ENCODE peak calls at places on chromosomes 4 and X, in four cellular contexts. H is Calu3, L is cardiac muscle cell, S is H1. Q is an unnamed sample.
A peak's percentile ranks its signal among the peaks of the same experiment; 100 is the strongest.

GRCh38 chr4:168995537-168996295 is 14.3 kb downstream of the CBR4 start:
- DNase-seq in L (no peak), S (no peak), H (no peak), Q (peak; percentile 42)

GRCh38 chr4:16024009-16024408 is 59.8 kb downstream of the PROM1 start:
- DNase-seq in S (no peak), L (no peak), H (no peak), Q (peak; percentile 24)

GRCh38 chrX:11499076-11500044 is 166.4 kb downstream of the ARHGAP6 start:
- DNase-seq in S (no peak), H (no peak), L (no peak), Q (peak; percentile 0)

GRCh38 chrX:18676470-18676869 is 4.6 kb upstream of the RS1 start:
- DNase-seq in L (peak; percentile 32), H (no peak), S (no peak), Q (peak; percentile 9)

GRCh38 chrX:15761564-15762191 is 23.6 kb downstream of the CA5B start:
- DNase-seq in L (peak; percentile 35), S (no peak), H (peak; percentile 8), Q (peak; percentile 14)

GRCh38 chr4:133268205-133268604 is 119.1 kb downstream of the PCDH10 start:
- DNase-seq in H (no peak), L (no peak), S (no peak), Q (no peak)

GRCh38 chrX:11197671-11198070 is 86.5 kb downstream of the HCCS start:
- DNase-seq in H (no peak), S (no peak), L (no peak), Q (no peak)

GRCh38 chr4:14844059-14844458 is 158.2 kb upstream of the CPEB2 start:
- DNase-seq in H (no peak), L (no peak), S (no peak), Q (peak; percentile 20)

GRCh38 chr4:169009281-169010124 is 552 bp downstream of the CBR4 start:
- DNase-seq in H (peak; percentile 35), S (no peak), L (peak; percentile 76), Q (peak; percentile 57)

GRCh38 chrX:13734278-13735172 is at the start of the genes OFD1 and TRAPPC2:
- DNase-seq in L (peak; percentile 98), H (peak; percentile 90), S (peak; percentile 82), Q (peak; percentile 94)

GRCh38 chr4:128357286-128357685 is 69.7 kb upstream of the PGRMC2 start:
- DNase-seq in L (no peak), H (no peak), S (no peak), Q (no peak)

GRCh38 chr4:17077105-17077504 is 178.7 kb upstream of the LDB2 start:
- DNase-seq in S (no peak), H (no peak), L (no peak), Q (no peak)

GRCh38 chrX:16160729-16161128 is 6.6 kb upstream of the MAGEB17 start:
- DNase-seq in L (no peak), S (no peak), H (peak; percentile 12), Q (peak; percentile 76)

GRCh38 chr4:110007217-110007616 is 94.5 kb downstream of the EGF start:
- DNase-seq in H (no peak), S (no peak), L (no peak), Q (no peak)

GRCh38 chr4:76772498-76773106 is 125.3 kb downstream of the SOWAHB start:
- DNase-seq in L (no peak), S (no peak), H (no peak), Q (peak; percentile 62)

GRCh38 chr4:172887959-172888358 is 280.7 kb upstream of the GALNT7 start:
- DNase-seq in S (no peak), H (no peak), L (no peak), Q (no peak)

GRCh38 chr4:172895699-172896098 is 272.9 kb upstream of the GALNT7 start:
- DNase-seq in H (no peak), L (no peak), S (no peak), Q (no peak)

GRCh38 chr4:172897046-172897445 is 271.6 kb upstream of the GALNT7 start:
- DNase-seq in L (no peak), H (no peak), S (no peak), Q (no peak)

DNA sequence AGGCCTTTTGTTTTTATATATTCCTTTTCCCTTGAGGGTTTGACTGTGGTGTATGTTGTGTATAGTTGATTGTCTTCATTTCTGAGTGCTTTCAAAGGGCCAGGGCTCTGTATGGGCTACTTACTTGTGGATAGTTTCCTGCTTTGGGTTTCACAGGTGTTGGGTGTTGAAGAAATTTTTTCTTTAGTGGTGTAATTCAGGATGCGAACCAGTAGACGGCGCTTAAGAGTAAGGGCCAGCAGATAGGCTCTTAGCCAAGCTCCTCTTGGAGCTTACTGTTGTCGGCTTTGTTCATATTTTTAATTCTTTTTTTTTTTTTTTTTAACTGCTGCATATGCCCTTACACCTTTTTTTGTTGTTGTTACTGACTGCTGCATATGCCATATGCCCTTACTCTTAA is 276.3 kb upstream of the GALNT7 start:
- DNase-seq in S (peak; percentile 17), L (no peak), H (peak; percentile 10), Q (peak; percentile 60)
- TF ChIP-seq CTCF in S (peak; percentile 75), L (peak; percentile 24), H (peak; percentile 32), Q (peak; percentile 74)

DNA sequence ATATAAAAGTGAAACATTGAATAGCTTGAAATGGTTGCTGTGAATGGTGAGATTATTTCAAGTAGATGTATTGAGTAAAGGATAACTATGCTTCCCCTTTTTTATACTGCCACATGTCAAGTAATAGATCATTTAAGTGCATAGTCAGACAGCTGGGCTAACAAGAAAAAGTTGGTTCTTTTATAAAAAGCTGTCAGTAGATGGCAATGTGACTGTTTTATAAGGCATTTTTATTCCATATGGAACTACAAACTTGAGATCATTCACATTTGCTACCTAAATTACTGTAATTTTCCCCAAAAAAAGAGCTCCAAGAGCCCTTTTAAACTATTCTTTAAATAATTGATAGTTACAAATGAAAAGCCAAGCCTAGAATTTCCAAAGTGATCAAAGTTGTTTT is 831.0 kb downstream of the C4orf33 start:
- DNase-seq in L (no peak), H (no peak), S (no peak), Q (peak; percentile 10)
- TF ChIP-seq CTCF in L (no peak), H (no peak), S (no peak), Q (peak; percentile 2)

DNA sequence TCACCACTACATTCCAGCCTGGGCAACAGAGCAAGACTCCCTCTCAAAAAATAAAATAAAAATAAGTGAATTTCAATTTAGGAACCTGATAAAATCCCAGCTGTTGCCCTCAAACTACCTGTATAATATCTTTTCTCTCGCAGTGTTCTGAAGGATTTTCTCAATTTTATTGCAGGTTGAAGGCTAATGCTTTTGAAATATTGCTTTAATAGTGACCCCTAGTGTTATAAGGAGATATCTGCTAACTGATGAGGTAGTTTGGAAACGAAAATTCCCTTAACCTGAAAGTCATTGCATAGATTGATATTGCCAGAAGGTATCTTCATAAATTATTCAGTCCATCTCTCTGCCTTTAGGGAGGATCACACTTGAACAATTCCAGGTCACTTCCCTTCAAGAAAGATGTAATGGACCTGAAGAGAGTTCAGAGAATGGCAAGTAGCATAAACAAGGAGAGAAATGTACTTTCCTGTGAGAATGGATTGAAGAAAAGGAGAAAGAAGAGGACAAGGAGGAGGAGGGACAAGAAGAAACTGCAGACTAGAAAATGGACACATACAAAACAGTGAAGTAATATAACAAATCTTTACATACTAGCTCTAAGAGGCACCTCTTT is 44.1 kb downstream of the TIGD4 start:
- DNase-seq in S (no peak), L (peak; percentile 35), H (no peak), Q (peak; percentile 46)
- TF ChIP-seq CTCF in S (peak; percentile 53), L (peak; percentile 55), H (no peak), Q (peak; percentile 53)

GRCh38 chr4:2419814-2420213 is 1.1 kb downstream of the CFAP99 start:
- DNase-seq in L (no peak), H (no peak), S (no peak), Q (no peak)

GRCh38 chr4:2416564-2417195 is 1.8 kb downstream of the ZFYVE28 start:
- DNase-seq in L (peak; percentile 22), S (no peak), H (no peak), Q (no peak)

GRCh38 chr4:2417765-2418651 is at the start of gene ZFYVE28:
- DNase-seq in H (no peak), L (no peak), S (no peak), Q (peak; percentile 22)

GRCh38 chr4:2417196-2417764 is 1.2 kb downstream of the ZFYVE28 start:
- DNase-seq in S (no peak), L (peak; percentile 43), H (no peak), Q (no peak)

DNA sequence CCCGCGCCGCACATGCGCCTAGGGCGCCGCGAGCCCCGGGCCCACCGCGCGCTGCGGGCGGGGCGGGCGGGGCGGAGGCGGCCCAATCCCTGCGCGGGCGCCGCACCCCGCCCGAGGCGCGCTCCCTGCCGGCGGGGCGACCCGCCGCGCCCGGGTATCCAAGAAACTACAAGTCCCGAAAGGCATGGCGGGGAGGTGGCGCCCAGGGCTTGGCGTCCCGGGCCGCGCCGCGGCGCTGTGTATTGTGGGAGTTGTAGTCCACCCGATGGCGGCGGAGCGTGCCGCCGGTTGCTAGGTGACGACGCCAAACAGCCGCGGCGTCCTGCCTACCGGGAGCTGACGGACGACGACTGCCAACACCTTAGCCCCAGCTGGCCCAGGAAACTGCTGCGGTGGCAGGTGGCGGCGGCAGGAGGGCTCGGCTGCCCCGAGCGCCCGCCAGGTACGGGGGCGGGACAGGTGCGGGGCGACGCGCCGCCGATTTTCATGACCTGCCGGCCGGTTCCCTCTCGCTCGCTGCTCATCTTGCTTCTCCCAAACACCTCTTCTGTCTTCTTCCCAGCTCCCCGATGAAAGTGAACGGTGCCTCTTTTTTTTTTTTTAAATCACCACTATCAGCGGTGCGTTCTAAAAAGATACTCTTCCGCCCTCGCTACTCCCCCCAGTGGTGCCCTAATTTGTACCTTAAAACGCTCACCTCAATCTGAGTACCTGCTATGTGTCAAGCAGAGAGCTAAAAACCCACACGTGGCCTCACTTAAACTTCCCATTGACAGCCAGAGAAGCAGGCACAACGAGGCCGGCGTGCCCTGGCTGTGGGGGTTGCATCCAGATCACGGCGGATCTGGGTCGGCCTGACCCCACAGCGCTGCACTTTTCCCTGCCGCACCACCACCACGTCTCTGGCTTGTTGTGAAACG is at the start of gene CFAP99:
- DNase-seq in S (peak; percentile 89), L (peak; percentile 98), H (peak; percentile 92), Q (peak; percentile 97)
- TF ChIP-seq CTCF in S (no peak), L (no peak), H (no peak), Q (peak; percentile 11)

GRCh38 chr4:106240699-106241098 is 75.3 kb downstream of the TBCK start:
- DNase-seq in L (no peak), H (no peak), S (no peak), Q (no peak)

DNA sequence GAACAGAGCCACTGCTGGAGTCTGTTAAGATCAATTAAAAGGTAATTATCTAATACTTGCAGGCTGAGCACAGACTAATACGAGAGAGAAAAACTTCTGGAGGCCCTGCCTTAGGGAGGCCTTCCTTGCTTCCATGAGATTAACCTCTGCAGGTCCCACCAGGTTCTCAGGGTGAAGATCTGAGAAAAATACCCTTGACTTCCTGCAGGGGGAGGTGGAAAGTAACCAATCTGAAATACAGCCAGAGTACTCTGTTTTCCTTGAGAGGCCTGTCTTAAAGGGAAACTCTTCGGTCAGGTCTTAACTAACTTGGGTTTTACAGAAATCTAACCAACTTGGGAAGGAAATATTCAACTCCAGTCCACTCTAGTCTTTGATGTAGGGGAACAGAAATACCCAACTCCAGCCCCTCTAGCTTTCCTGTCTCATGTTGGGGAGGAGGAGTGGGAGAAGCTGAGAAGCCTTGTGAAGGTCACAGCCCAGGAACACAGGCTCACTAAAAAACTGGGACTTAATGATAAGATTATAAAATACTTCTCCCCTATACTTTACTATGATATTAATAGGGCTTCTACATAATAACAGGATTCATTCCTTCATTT is 77.1 kb downstream of the TBCK start:
- DNase-seq in S (peak; percentile 7), L (peak; percentile 59), H (peak; percentile 40), Q (peak; percentile 62)
- TF ChIP-seq CTCF in S (peak; percentile 76), L (peak; percentile 77), H (peak; percentile 55), Q (peak; percentile 92)